ENCODE peak calls at places on chromosomes 2 and 18, in seven cellular contexts. Q, V, A, L, W, I and M are unnamed samples.
A peak's percentile ranks its signal among the peaks of the same experiment; 100 is the strongest.

GRCh38 chr2:238449909-238450417 is 23.2 kb downstream of the ASB1 start:
- DNase-seq in I (no peak), V (no peak), W (no peak), A (no peak), L (no peak), Q (peak; percentile 35), M (no peak)

GRCh38 chr2:223815884-223816570 is 21.4 kb downstream of the AP1S3 start:
- DNase-seq in L (peak; percentile 45), V (no peak), Q (no peak), I (no peak), W (no peak), A (no peak), M (no peak)

GRCh38 chr2:48968011-48968410 is 186.3 kb downstream of the FSHR start:
- DNase-seq in A (no peak), V (no peak), L (no peak), W (no peak), I (no peak), Q (no peak), M (no peak)

GRCh38 chr2:195563857-195564512 is 93.0 kb upstream of the SLC39A10 start:
- DNase-seq in V (no peak), W (peak; percentile 32), Q (peak; percentile 89), A (no peak), I (peak; percentile 42), L (no peak), M (no peak)

GRCh38 chr2:165357758-165358157 is 111.7 kb upstream of the CSRNP3 start:
- DNase-seq in I (no peak), L (peak; percentile 39), A (no peak), W (peak; percentile 19), V (no peak), Q (peak; percentile 15), M (no peak)

GRCh38 chr2:17171446-17172049 is 346.7 kb downstream of the RAD51AP2 start:
- DNase-seq in L (no peak), Q (no peak), V (peak; percentile 17), I (peak; percentile 23), A (no peak), W (no peak), M (no peak)

GRCh38 chr18:29496276-29496675 is 1319.3 kb upstream of the CDH2 start:
- DNase-seq in Q (no peak), V (no peak), L (no peak), A (no peak), I (no peak), W (no peak), M (no peak)

GRCh38 chr2:149991576-149991975 is 404.0 kb upstream of the MMADHC start:
- DNase-seq in V (no peak), W (peak; percentile 66), I (no peak), A (no peak), L (peak; percentile 4), Q (peak; percentile 52), M (no peak)

GRCh38 chr2:275457-275856 is 10.7 kb downstream of the ACP1 start:
- DNase-seq in V (no peak), W (no peak), I (no peak), L (no peak), A (no peak), Q (no peak), M (no peak)

GRCh38 chr2:62292190-62292589 is 96.3 kb downstream of the B3GNT2 start:
- DNase-seq in L (peak; percentile 38), I (no peak), A (no peak), W (no peak), V (no peak), Q (no peak), M (no peak)

GRCh38 chr2:217954051-217954450 is 48.7 kb downstream of the TNS1 start:
- DNase-seq in V (no peak), L (no peak), W (no peak), I (no peak), Q (no peak), A (no peak), M (no peak)

GRCh38 chr2:46508734-46509133 is 29.4 kb downstream of the TMEM247 start:
- DNase-seq in W (no peak), A (no peak), L (no peak), V (no peak), Q (no peak), I (no peak), M (no peak)

GRCh38 chr2:160683206-160683605 is 189.6 kb upstream of the RBMS1 start:
- DNase-seq in L (no peak), Q (no peak), I (no peak), W (no peak), V (no peak), A (no peak), M (no peak)

GRCh38 chr2:127589876-127590275 is 54.4 kb downstream of the MYO7B start:
- DNase-seq in L (no peak), A (no peak), V (no peak), I (no peak), Q (no peak), W (no peak), M (no peak)

GRCh38 chr2:182057002-182057401 is 71.3 kb downstream of the PPP1R1C start:
- DNase-seq in A (no peak), Q (no peak), V (no peak), W (no peak), L (no peak), I (no peak), M (no peak)

GRCh38 chr2:130874512-130874911 is 37.8 kb downstream of the ARHGEF4 start:
- DNase-seq in I (no peak), V (no peak), A (no peak), Q (no peak), L (no peak), W (peak; percentile 23), M (no peak)

GRCh38 chr18:73742959-73743358 is 404.7 kb downstream of the FBXO15 start:
- DNase-seq in A (no peak), L (no peak), V (no peak), I (no peak), W (peak; percentile 42), Q (no peak), M (no peak)

GRCh38 chr18:55360061-55360460 is 227.9 kb downstream of the TCF4 start:
- DNase-seq in Q (no peak), A (no peak), L (no peak), V (no peak), W (no peak), I (no peak), M (no peak)

GRCh38 chr2:31335921-31336570 is 78.5 kb downstream of the XDH start:
- DNase-seq in I (peak; percentile 68), A (no peak), Q (peak; percentile 75), L (peak; percentile 87), V (no peak), W (peak; percentile 86), M (no peak)

GRCh38 chr18:50559750-50560680 is at the start of gene MAPK4:
- DNase-seq in L (peak; percentile 45), Q (no peak), W (peak; percentile 2), A (peak; percentile 25), V (peak; percentile 68), I (no peak), M (peak; percentile 38)

GRCh38 chr18:78448106-78448505 is 531.5 kb upstream of the SALL3 start:
- DNase-seq in L (no peak), W (no peak), A (no peak), I (no peak), Q (no peak), V (no peak), M (no peak)

GRCh38 chr18:77067315-77068061 is 65.1 kb downstream of the MBP start:
- DNase-seq in Q (peak; percentile 80), A (peak; percentile 54), I (peak; percentile 74), W (peak; percentile 88), V (no peak), L (peak; percentile 90), M (peak; percentile 75)

GRCh38 chr2:71609441-71609840 is 156.1 kb downstream of the DYSF start:
- DNase-seq in Q (peak; percentile 72), W (peak; percentile 84), V (no peak), L (no peak), A (no peak), I (no peak), M (no peak)

GRCh38 chr2:103788875-103789715 is 1027.3 kb downstream of the TMEM182 start:
- DNase-seq in I (no peak), W (peak; percentile 66), L (peak; percentile 83), A (no peak), V (no peak), Q (no peak), M (no peak)